ENCODE peak calls at places on chromosome 9, in four cellular contexts. F is ascending aorta, Z is HL-60, I is psoas muscle. X is an unnamed sample.

GRCh38 chr9:137023583-137023991 is 4.5 kb downstream of the ABCA2 start:
- DNase-seq in F (no peak), Z (no peak), I (no peak), X (no peak)

GRCh38 chr9:37555786-37556185 is 20.4 kb downstream of the FBXO10 start:
- DNase-seq in F (no peak), Z (no peak), I (no peak), X (no peak)

GRCh38 chr9:36154213-36154952 is 14.8 kb upstream of the CCIN start:
- DNase-seq in F (no peak), Z (peak; percentile 63), I (no peak), X (peak; percentile 81)

GRCh38 chr9:23824241-23825142 is 1.5 kb downstream of the ELAVL2 start:
- DNase-seq in F (no peak), Z (no peak), I (peak; percentile 39), X (no peak)

GRCh38 chr9:33287087-33287490 is 3.2 kb upstream of the NFX1 start:
- DNase-seq in F (no peak), Z (peak; percentile 77), I (no peak), X (no peak)

GRCh38 chr9:111938427-111938800 is 41.8 kb downstream of the UGCG start:
- DNase-seq in F (no peak), Z (no peak), I (no peak), X (no peak)

GRCh38 chr9:5886114-5886939 is 4.4 kb upstream of the MLANA start:
- DNase-seq in F (no peak), Z (peak; percentile 69), I (peak; percentile 83), X (peak; percentile 70)

GRCh38 chr9:136187683-136188586 is 17.0 kb downstream of the LHX3 start:
- DNase-seq in F (no peak), Z (no peak), I (no peak), X (no peak)

GRCh38 chr9:113150670-113151591 is at the start of gene SLC31A2:
- DNase-seq in F (peak; percentile 56), Z (peak; percentile 88), I (peak; percentile 94), X (peak; percentile 94)

GRCh38 chr9:7121055-7121454 is 363.3 kb downstream of the KDM4C start:
- DNase-seq in F (no peak), Z (peak; percentile 38), I (no peak), X (no peak)

GRCh38 chr9:78029601-78030552 is 1.7 kb downstream of the GNAQ start:
- DNase-seq in F (no peak), Z (peak; percentile 55), I (no peak), X (peak; percentile 69)

GRCh38 chr9:132216861-132217655 is 55.2 kb downstream of the NTNG2 start:
- DNase-seq in F (no peak), Z (peak; percentile 94), I (no peak), X (no peak)

GRCh38 chr9:135476981-135477380 is 2.6 kb upstream of the PPP1R26 start:
- DNase-seq in F (no peak), Z (no peak), I (no peak), X (no peak)

GRCh38 chr9:130124471-130124870 is 47.7 kb upstream of the NCS1 start:
- DNase-seq in F (no peak), Z (no peak), I (no peak), X (no peak)

GRCh38 chr9:108565651-108566378 is 290.0 kb downstream of the ACTL7B start:
- DNase-seq in F (no peak), Z (peak; percentile 25), I (peak; percentile 53), X (peak; percentile 72)

GRCh38 chr9:107945961-107946360 is 456.4 kb upstream of the KLF4 start:
- DNase-seq in F (no peak), Z (no peak), I (no peak), X (no peak)

GRCh38 chr9:107049046-107049824 is 186.3 kb downstream of the ZNF462 start:
- DNase-seq in F (no peak), Z (no peak), I (no peak), X (no peak)

GRCh38 chr9:2181794-2182193 is 166.6 kb downstream of the SMARCA2 start:
- DNase-seq in F (no peak), Z (peak; percentile 28), I (peak; percentile 67), X (no peak)

GRCh38 chr9:118321823-118322222 is 617.6 kb downstream of the TLR4 start:
- DNase-seq in F (no peak), Z (no peak), I (no peak), X (no peak)

GRCh38 chr9:37029304-37029775 is 4.7 kb downstream of the PAX5 start:
- DNase-seq in F (no peak), Z (no peak), I (no peak), X (no peak)

GRCh38 chr9:109966643-109967368 is 186.8 kb downstream of the PALM2AKAP2 start:
- DNase-seq in F (no peak), Z (no peak), I (no peak), X (no peak)

GRCh38 chr9:20980713-20981481 is 50.5 kb downstream of the HACD4 start:
- DNase-seq in F (no peak), Z (peak; percentile 25), I (no peak), X (no peak)

GRCh38 chr9:25427898-25428297 is 250.3 kb downstream of the TUSC1 start:
- DNase-seq in F (no peak), Z (no peak), I (no peak), X (no peak)

GRCh38 chr9:77305622-77306365 is 128.5 kb downstream of the VPS13A start:
- DNase-seq in F (no peak), Z (no peak), I (no peak), X (no peak)

GRCh38 chr9:70881321-70881720 is 240.1 kb downstream of the TRPM3 start:
- DNase-seq in F (no peak), Z (no peak), I (no peak), X (no peak)

GRCh38 chr9:86352440-86353106 is 1.6 kb downstream of the TUT7 start:
- DNase-seq in F (no peak), Z (peak; percentile 8), I (no peak), X (no peak)

GRCh38 chr9:117656007-117656406 is 48.2 kb upstream of the TLR4 start:
- DNase-seq in F (no peak), Z (no peak), I (no peak), X (no peak)

GRCh38 chr9:129624168-129624759 is 1.7 kb upstream of the NTMT1 start:
- DNase-seq in F (no peak), Z (peak; percentile 76), I (no peak), X (no peak)

GRCh38 chr9:98977813-98978212 is 34.1 kb downstream of the COL15A1 start:
- DNase-seq in F (no peak), Z (no peak), I (peak; percentile 62), X (peak; percentile 65)

GRCh38 chr9:81737871-81738507 is 48.6 kb upstream of the TLE1 start:
- DNase-seq in F (peak; percentile 41), Z (no peak), I (no peak), X (no peak)

GRCh38 chr9:118023649-118024048 is 319.4 kb downstream of the TLR4 start:
- DNase-seq in F (no peak), Z (no peak), I (no peak), X (no peak)

GRCh38 chr9:101229606-101230005 is 155.2 kb downstream of the BAAT start:
- DNase-seq in F (no peak), Z (no peak), I (no peak), X (no peak)

GRCh38 chr9:129962889-129963703 is 79.9 kb downstream of the FNBP1 start:
- DNase-seq in F (no peak), Z (peak; percentile 56), I (no peak), X (peak; percentile 86)

GRCh38 chr9:76369583-76369982 is 24.6 kb downstream of the RFK start:
- DNase-seq in F (no peak), Z (no peak), I (no peak), X (no peak)

GRCh38 chr9:131513177-131513576 is 10.5 kb downstream of the POMT1 start:
- DNase-seq in F (no peak), Z (no peak), I (no peak), X (no peak)

DNA sequence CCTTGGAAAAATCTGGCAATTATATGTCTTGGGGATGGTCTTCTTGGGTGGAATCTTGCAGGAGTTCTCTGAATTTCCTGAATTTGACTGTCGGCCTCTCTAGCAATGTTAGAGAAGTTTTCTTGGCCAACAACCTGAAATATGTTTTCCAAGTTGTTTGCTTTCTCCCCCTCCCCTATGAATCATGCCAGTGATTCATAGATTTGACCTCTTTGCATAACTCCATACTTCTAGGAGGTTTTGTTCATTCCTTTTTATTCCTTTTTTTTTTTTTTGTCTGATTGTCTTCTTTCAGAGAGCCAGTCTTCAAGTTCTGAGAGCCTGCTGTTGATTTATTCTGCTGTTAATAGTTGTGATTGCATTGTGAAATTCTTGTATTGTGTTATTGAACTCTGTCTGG is 56.7 kb upstream of the SLC44A1 start:
- DNase-seq in F (no peak), Z (no peak), I (no peak), X (no peak)
- H3K27ac ChIP-seq in F (no peak overlapping the region), Z (no peak overlapping the region), I (no peak overlapping the region), X (no peak overlapping the region)

DNA sequence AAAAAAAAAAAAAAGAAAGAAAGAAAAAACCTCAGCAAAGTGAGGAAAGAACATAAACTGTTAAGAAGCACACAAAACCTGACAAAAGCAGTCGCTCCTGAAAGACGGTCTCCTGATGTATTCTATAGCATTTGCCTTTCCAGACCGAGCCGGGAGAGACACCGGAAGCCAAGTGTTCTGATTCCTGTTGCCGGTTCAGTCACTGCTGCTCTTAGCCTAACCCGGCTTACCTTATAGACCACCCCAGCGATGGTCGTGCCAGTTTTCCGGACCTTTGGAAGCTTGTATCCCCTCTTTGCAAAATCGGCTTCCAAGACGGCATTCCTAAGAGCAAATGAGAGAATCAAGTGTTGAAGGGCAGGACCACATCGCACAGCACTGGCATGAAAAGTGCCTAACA is 630 bp downstream of the PSMB7 start:
- DNase-seq in F (no peak), Z (no peak), I (no peak), X (peak; percentile 49)
- H3K27ac ChIP-seq in F (peak overlapping the region; percentile 44), Z (peak overlapping the region; percentile 70), I (peak overlapping the region; percentile 80), X (peak overlapping the region; percentile 72)

GRCh38 chr9:95044731-95045508 is 272.6 kb downstream of the FANCC start:
- DNase-seq in F (no peak), Z (no peak), I (peak; percentile 87), X (no peak)
- H3K27ac ChIP-seq in F (peak overlapping the region; percentile 84), Z (no peak overlapping the region), I (peak overlapping the region; percentile 93), X (peak overlapping the region; percentile 99)

GRCh38 chr9:92535940-92536850 is at the start of gene ECM2:
- DNase-seq in F (no peak), Z (no peak), I (no peak), X (no peak)
- H3K27ac ChIP-seq in F (peak within 1 kb of the TSS; percentile 72), Z (peak within 1 kb of the TSS; percentile 28), I (peak within 1 kb of the TSS; percentile 31), X (peak within 1 kb of the TSS; percentile 48)

DNA sequence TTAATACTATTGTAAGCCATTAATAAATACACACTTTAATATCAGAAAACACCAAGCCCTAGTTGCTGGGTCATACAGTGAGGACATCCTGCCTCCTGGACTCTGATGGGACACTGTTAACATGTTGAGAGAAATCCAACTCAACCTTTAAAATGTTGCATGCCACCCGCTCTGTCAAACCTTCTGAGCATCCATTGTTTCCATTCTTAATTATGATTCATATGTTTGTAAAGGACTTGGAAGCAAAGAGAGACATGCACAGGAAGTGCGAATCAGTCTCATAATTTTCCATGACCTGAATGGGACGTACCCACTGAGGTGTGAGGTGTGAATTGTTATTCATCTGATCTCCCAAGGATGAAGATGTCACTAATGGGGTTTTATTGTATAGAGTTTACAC is 186.4 kb downstream of the CAAP1 start:
- DNase-seq in F (no peak), Z (no peak), I (no peak), X (no peak)
- H3K27ac ChIP-seq in F (no peak overlapping the region), Z (no peak overlapping the region), I (no peak overlapping the region), X (no peak overlapping the region)

GRCh38 chr9:114305189-114305555 is 17.7 kb upstream of the ORM1 start:
- DNase-seq in F (no peak), Z (no peak), I (no peak), X (peak; percentile 41)
- H3K27ac ChIP-seq in F (no peak overlapping the region), Z (no peak overlapping the region), I (no peak overlapping the region), X (no peak overlapping the region)

GRCh38 chr9:134025606-134026541 is 593 bp downstream of the BRD3OS start:
- DNase-seq in F (no peak), Z (peak; percentile 49), I (peak; percentile 72), X (peak; percentile 78)
- H3K27ac ChIP-seq in F (peak overlapping the region; percentile 45), Z (no peak overlapping the region), I (peak overlapping the region; percentile 51), X (peak overlapping the region; percentile 82)